ENCODE peak calls at places on chromosomes 11 and 22, in five cellular contexts. V is BE2C, Z is AG04449, W is upper lobe of right lung, C is pancreas. K is an unnamed sample.

GRCh38 chr11:9160166-9160565 is 68.8 kb upstream of the SCUBE2 start:
- DNase-seq in V (no peak), Z (no peak), W (no peak), C (no peak), K (no peak)

GRCh38 chr11:45933131-45933821 is 10.8 kb downstream of the LARGE2 start:
- DNase-seq in V (no peak), Z (no peak), W (peak; percentile 32), C (peak; percentile 65), K (peak; percentile 22)

GRCh38 chr11:79397252-79397651 is 43.6 kb downstream of the TENM4 start:
- DNase-seq in V (no peak), Z (no peak), W (no peak), C (no peak), K (no peak)

GRCh38 chr11:102223859-102224258 is 93.4 kb upstream of the BIRC3 start:
- DNase-seq in V (no peak), Z (no peak), W (no peak), C (no peak), K (no peak)

GRCh38 chr11:126530416-126530815 is 174.9 kb downstream of the ST3GAL4 start:
- DNase-seq in V (no peak), Z (no peak), W (no peak), C (no peak), K (no peak)

GRCh38 chr22:41338614-41339212 is 37.4 kb downstream of the ZC3H7B start:
- DNase-seq in V (no peak), Z (no peak), W (no peak), C (no peak), K (no peak)

GRCh38 chr11:48900131-48900800 is 83.4 kb downstream of the TRIM51G start:
- DNase-seq in V (no peak), Z (no peak), W (peak; percentile 49), C (no peak), K (no peak)

GRCh38 chr11:539971-540481 is 2.7 kb downstream of the LRRC56 start:
- DNase-seq in V (no peak), Z (no peak), W (peak; percentile 60), C (peak; percentile 7), K (no peak)

GRCh38 chr11:117458275-117459120 is 130.8 kb downstream of the CEP164 start:
- DNase-seq in V (no peak), Z (no peak), W (no peak), C (no peak), K (no peak)

GRCh38 chr22:37342065-37342464 is 59.8 kb downstream of the CYTH4 start:
- DNase-seq in V (no peak), Z (no peak), W (no peak), C (no peak), K (no peak)

GRCh38 chr11:94111660-94112059 is 17.0 kb upstream of the PANX1 start:
- DNase-seq in V (no peak), Z (no peak), W (no peak), C (no peak), K (no peak)

GRCh38 chr11:85627332-85627997 is at the start of gene DLG2:
- DNase-seq in V (no peak), Z (no peak), W (no peak), C (no peak), K (no peak)

GRCh38 chr11:63710476-63711217 is 29.3 kb downstream of the RTN3 start:
- DNase-seq in V (no peak), Z (peak; percentile 74), W (no peak), C (no peak), K (no peak)

GRCh38 chr22:39723463-39723862 is 152.9 kb downstream of the CACNA1I start:
- DNase-seq in V (no peak), Z (no peak), W (peak; percentile 46), C (no peak), K (no peak)

GRCh38 chr11:66067640-66068039 is 2.4 kb upstream of the PACS1 start:
- DNase-seq in V (no peak), Z (no peak), W (no peak), C (no peak), K (no peak)

GRCh38 chr11:66062408-66062807 is 7.7 kb upstream of the PACS1 start:
- DNase-seq in V (no peak), Z (no peak), W (no peak), C (no peak), K (no peak)

GRCh38 chr11:66063900-66064299 is 6.2 kb upstream of the PACS1 start:
- DNase-seq in V (no peak), Z (no peak), W (no peak), C (no peak), K (no peak)

GRCh38 chr11:66066751-66067150 is 3.3 kb upstream of the PACS1 start:
- DNase-seq in V (no peak), Z (no peak), W (no peak), C (no peak), K (no peak)

DNA sequence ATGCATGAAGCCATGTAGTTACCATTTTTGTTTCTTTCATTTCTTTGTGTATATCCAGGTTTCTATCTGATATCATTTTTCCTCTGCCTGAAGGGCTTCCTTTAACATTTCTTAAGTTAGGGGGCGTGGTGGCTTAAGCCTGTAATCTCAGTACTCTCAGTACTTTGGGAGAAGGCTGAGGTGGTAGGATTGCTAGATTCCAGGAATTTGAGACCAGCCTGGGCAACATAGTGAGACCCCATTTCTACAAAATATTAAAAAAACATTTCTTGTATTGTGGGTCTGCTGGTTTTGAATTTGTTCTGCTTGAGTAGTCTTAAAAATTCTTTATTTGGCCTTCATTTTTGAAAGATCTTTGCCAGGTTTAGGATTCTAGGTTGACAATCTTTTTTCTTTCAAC is 5.5 kb upstream of the PACS1 start:
- DNase-seq in V (no peak), Z (no peak), W (no peak), C (no peak), K (no peak)
- TF ChIP-seq CTCF in V (no peak), Z (no peak), W (no peak), C (no peak), K (no peak)

GRCh38 chr11:120532511-120533196 is 21.1 kb downstream of the GRIK4 start:
- DNase-seq in V (no peak), Z (peak; percentile 17), W (no peak), C (no peak), K (peak; percentile 57)

GRCh38 chr11:120528749-120529148 is 17.2 kb downstream of the GRIK4 start:
- DNase-seq in V (no peak), Z (no peak), W (no peak), C (no peak), K (no peak)

GRCh38 chr11:120529214-120529613 is 17.7 kb downstream of the GRIK4 start:
- DNase-seq in V (no peak), Z (no peak), W (no peak), C (no peak), K (no peak)

GRCh38 chr11:120536091-120536796 is 24.7 kb downstream of the GRIK4 start:
- DNase-seq in V (no peak), Z (no peak), W (no peak), C (no peak), K (no peak)

DNA sequence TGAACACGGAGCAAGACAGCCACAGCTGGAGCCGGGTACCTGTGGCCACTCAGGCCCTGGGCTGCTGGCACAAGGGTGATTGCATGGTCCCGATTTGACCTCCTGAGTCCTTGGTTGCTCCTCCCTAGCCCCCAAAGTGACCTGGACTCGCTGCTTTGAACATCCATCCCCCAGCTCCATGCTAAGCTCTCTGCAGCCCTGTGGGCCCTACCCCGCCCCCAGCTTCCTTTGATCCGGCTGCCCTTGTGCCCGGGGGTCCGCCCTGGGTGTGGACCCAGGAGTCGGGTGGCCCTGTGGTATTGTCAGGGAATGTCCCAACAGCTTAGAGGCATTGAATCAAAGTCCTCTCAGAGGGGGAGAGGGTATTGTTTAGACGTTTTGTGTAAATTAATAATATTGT is 20.5 kb downstream of the GRIK4 start:
- DNase-seq in V (no peak), Z (no peak), W (no peak), C (no peak), K (no peak)
- H3K4me3 ChIP-seq in V (no peak overlapping the region), Z (no peak overlapping the region), W (no peak overlapping the region), C (no peak overlapping the region), K (no peak overlapping the region)

GRCh38 chr22:49960967-49961600 is 512 bp downstream of the PIM3 start:
- DNase-seq in V (peak; percentile 56), Z (no peak), W (peak; percentile 81), C (peak; percentile 53), K (no peak)

GRCh38 chr22:49958961-49959781 is 1.4 kb upstream of the PIM3 start:
- DNase-seq in V (peak; percentile 27), Z (no peak), W (peak; percentile 68), C (peak; percentile 44), K (no peak)

GRCh38 chr22:49960159-49960966 is at the start of gene PIM3:
- DNase-seq in V (peak; percentile 94), Z (peak; percentile 52), W (peak; percentile 97), C (peak; percentile 95), K (peak; percentile 89)

GRCh38 chr22:49958462-49958921 is 2.1 kb upstream of the PIM3 start:
- DNase-seq in V (peak; percentile 4), Z (no peak), W (peak; percentile 62), C (no peak), K (no peak)

DNA sequence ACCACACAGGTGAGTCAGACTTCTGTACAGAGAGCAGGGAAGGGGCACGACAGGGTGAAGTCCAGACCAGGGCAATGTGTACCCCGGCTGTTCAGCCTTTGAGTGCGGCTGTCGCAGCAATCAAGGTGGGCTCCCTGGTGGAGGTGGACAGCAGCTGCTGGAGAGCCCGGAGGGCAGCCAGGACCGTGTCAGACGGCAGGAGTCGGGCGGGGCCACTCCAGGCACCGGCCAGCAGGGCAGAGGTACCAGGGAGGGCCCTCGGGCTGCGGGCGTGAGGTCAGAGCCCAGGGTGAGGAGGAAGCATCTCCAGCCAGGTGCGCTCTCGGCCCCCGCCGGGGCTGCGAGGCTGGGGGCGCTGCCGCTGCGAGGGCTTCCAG is 802 bp upstream of the PIM3 start:
- DNase-seq in V (no peak), Z (no peak), W (no peak), C (peak; percentile 69), K (no peak)
- TF ChIP-seq CTCF in V (no peak), Z (no peak), W (no peak), C (no peak), K (no peak)

GRCh38 chr11:17602105-17603001 is 55.3 kb downstream of the OTOG start:
- DNase-seq in V (no peak), Z (no peak), W (no peak), C (no peak), K (no peak)

GRCh38 chr11:17600316-17601205 is 53.5 kb downstream of the OTOG start:
- DNase-seq in V (peak; percentile 55), Z (no peak), W (no peak), C (no peak), K (no peak)

GRCh38 chr11:17599460-17599925 is 52.4 kb downstream of the OTOG start:
- DNase-seq in V (no peak), Z (no peak), W (peak; percentile 56), C (no peak), K (no peak)

GRCh38 chr11:17603056-17603825 is 56.2 kb downstream of the OTOG start:
- DNase-seq in V (no peak), Z (no peak), W (no peak), C (no peak), K (no peak)

GRCh38 chr11:17601206-17602075 is 54.4 kb downstream of the OTOG start:
- DNase-seq in V (no peak), Z (no peak), W (no peak), C (no peak), K (no peak)
- H3K4me3 ChIP-seq in V (no peak overlapping the region), Z (no peak overlapping the region), W (no peak overlapping the region), C (no peak overlapping the region), K (no peak overlapping the region)

GRCh38 chr11:37525336-37525735 is 927.3 kb upstream of the RAG2 start:
- DNase-seq in V (no peak), Z (no peak), W (no peak), C (no peak), K (no peak)
- TF ChIP-seq CTCF in V (no peak), Z (no peak), W (peak; percentile 5), C (no peak), K (peak; percentile 9)

K was measured in astrocyte of the cerebellum.